ENCODE peak calls at places on chromosomes 7 and 10, in nine cellular contexts. F, Z, V, T, G, P, N, H and E are unnamed samples.

GRCh38 chr10:62616885-62617635 is 187.5 kb upstream of the ADO start:
- DNase-seq in F (no peak), Z (no peak), V (no peak), T (no peak), G (no peak), P (no peak), N (no peak), H (no peak), E (no peak)

GRCh38 chr7:47785923-47786556 is 162.2 kb downstream of the PKD1L1 start:
- DNase-seq in F (no peak), Z (no peak), V (peak; percentile 26), T (no peak), G (no peak), P (no peak), N (no peak), H (no peak), E (no peak)

GRCh38 chr7:134988161-134988560 is 1.9 kb downstream of the AGBL3 start:
- DNase-seq in F (no peak), Z (no peak), V (no peak), T (no peak), G (no peak), P (no peak), N (no peak), H (no peak), E (no peak)

GRCh38 chr10:118832242-118832651 is 77.5 kb upstream of the CACUL1 start:
- DNase-seq in F (peak; percentile 38), Z (no peak), V (peak; percentile 34), T (peak; percentile 22), G (peak; percentile 35), P (no peak), N (no peak), H (peak; percentile 44), E (no peak)

GRCh38 chr10:74544106-74544505 is 282.3 kb upstream of the KAT6B start:
- DNase-seq in F (no peak), Z (no peak), V (peak; percentile 4), T (peak; percentile 33), G (no peak), P (no peak), N (no peak), H (peak; percentile 15), E (no peak)

GRCh38 chr7:99386584-99387238 is 12.2 kb downstream of the ARPC1B start:
- DNase-seq in F (peak; percentile 16), Z (no peak), V (peak; percentile 63), T (peak; percentile 56), G (no peak), P (no peak), N (no peak), H (peak; percentile 41), E (peak; percentile 31)

GRCh38 chr7:51246258-51247245 is 70.1 kb downstream of the COBL start:
- DNase-seq in F (no peak), Z (no peak), V (no peak), T (no peak), G (no peak), P (no peak), N (no peak), H (no peak), E (no peak)

GRCh38 chr10:112510384-112510783 is 63.4 kb downstream of the VTI1A start:
- DNase-seq in F (no peak), Z (no peak), V (no peak), T (no peak), G (no peak), P (no peak), N (no peak), H (no peak), E (no peak)

GRCh38 chr7:71793251-71793650 is 618.9 kb downstream of the CALN1 start:
- DNase-seq in F (no peak), Z (no peak), V (no peak), T (no peak), G (no peak), P (no peak), N (no peak), H (peak; percentile 5), E (no peak)